ENCODE peak calls at places on chromosomes 6 and 20, in seven cellular contexts. One of them, this sample, is unnamed. For H3K4me1, the result is how much of the 10 kb centered on the place peaks cover.

GRCh38 chr6:43943781-43944250 is 173.8 kb downstream of the VEGFA start:
- DNase-seq in GM23338: no peak
- DNase-seq in ovary: no peak
- DNase-seq in heart left ventricle: no peak
- DNase-seq in H9: peak
- DNase-seq in tibial artery: no peak
- DNase-seq in neuronal stem cell: no peak
- DNase-seq in this sample: no peak

GRCh38 chr20:31710423-31711250 is 12.0 kb downstream of the BCL2L1 start:
- DNase-seq in neuronal stem cell: no peak
- DNase-seq in ovary: no peak
- DNase-seq in H9: no peak
- DNase-seq in tibial artery: no peak
- DNase-seq in heart left ventricle: peak
- DNase-seq in GM23338: no peak
- DNase-seq in this sample: peak

GRCh38 chr6:163415176-163415619 is 680 bp downstream of the QKI start:
- DNase-seq in neuronal stem cell: peak
- DNase-seq in heart left ventricle: peak
- DNase-seq in ovary: peak
- DNase-seq in tibial artery: no peak
- DNase-seq in H9: no peak
- DNase-seq in GM23338: peak
- DNase-seq in this sample: no peak

GRCh38 chr6:135182993-135183531 is 2.0 kb downstream of the MYB start:
- DNase-seq in H9: peak
- DNase-seq in ovary: no peak
- DNase-seq in neuronal stem cell: peak
- DNase-seq in GM23338: peak
- DNase-seq in tibial artery: no peak
- DNase-seq in heart left ventricle: peak
- DNase-seq in this sample: no peak

GRCh38 chr6:37717836-37718251 is 20.2 kb upstream of the MDGA1 start:
- DNase-seq in GM23338: no peak
- DNase-seq in neuronal stem cell: no peak
- DNase-seq in H9: no peak
- DNase-seq in heart left ventricle: no peak
- DNase-seq in tibial artery: no peak
- DNase-seq in ovary: no peak
- DNase-seq in this sample: no peak

GRCh38 chr20:62268228-62268900 is 30.0 kb downstream of the OSBPL2 start:
- DNase-seq in ovary: no peak
- DNase-seq in neuronal stem cell: no peak
- DNase-seq in GM23338: no peak
- DNase-seq in heart left ventricle: no peak
- DNase-seq in H9: no peak
- DNase-seq in tibial artery: no peak
- DNase-seq in this sample: no peak

GRCh38 chr6:160041608-160042007 is 72.7 kb downstream of the IGF2R start:
- DNase-seq in H9: no peak
- DNase-seq in heart left ventricle: peak
- DNase-seq in ovary: peak
- DNase-seq in neuronal stem cell: no peak
- DNase-seq in GM23338: no peak
- DNase-seq in tibial artery: no peak
- DNase-seq in this sample: no peak

GRCh38 chr6:53906842-53907241 is 112.0 kb downstream of the LRRC1 start:
- DNase-seq in neuronal stem cell: no peak
- DNase-seq in tibial artery: peak
- DNase-seq in heart left ventricle: no peak
- DNase-seq in ovary: no peak
- DNase-seq in GM23338: no peak
- DNase-seq in H9: no peak
- DNase-seq in this sample: no peak

GRCh38 chr6:168919455-168920179 is 334.0 kb downstream of the THBS2 start:
- DNase-seq in tibial artery: no peak
- DNase-seq in heart left ventricle: no peak
- DNase-seq in GM23338: no peak
- DNase-seq in ovary: no peak
- DNase-seq in neuronal stem cell: no peak
- DNase-seq in H9: no peak
- DNase-seq in this sample: no peak

GRCh38 chr6:37100740-37101139 is 69.2 kb upstream of the PIM1 start:
- DNase-seq in ovary: no peak
- DNase-seq in heart left ventricle: no peak
- DNase-seq in GM23338: no peak
- DNase-seq in H9: no peak
- DNase-seq in tibial artery: no peak
- DNase-seq in neuronal stem cell: no peak
- DNase-seq in this sample: no peak

GRCh38 chr6:12973302-12973865 is 256.8 kb downstream of the PHACTR1 start:
- DNase-seq in heart left ventricle: no peak
- DNase-seq in neuronal stem cell: no peak
- DNase-seq in ovary: no peak
- DNase-seq in tibial artery: no peak
- DNase-seq in GM23338: no peak
- DNase-seq in H9: no peak
- DNase-seq in this sample: no peak

GRCh38 chr6:41942045-41942851 is 640 bp upstream of the CCND3 start:
- DNase-seq in heart left ventricle: no peak
- DNase-seq in tibial artery: no peak
- DNase-seq in GM23338: peak
- DNase-seq in H9: no peak
- DNase-seq in ovary: no peak
- DNase-seq in neuronal stem cell: no peak
- DNase-seq in this sample: no peak

GRCh38 chr20:2834401-2834800 is 6.1 kb downstream of the PCED1A start:
- DNase-seq in tibial artery: no peak
- DNase-seq in H9: no peak
- DNase-seq in ovary: no peak
- DNase-seq in neuronal stem cell: no peak
- DNase-seq in heart left ventricle: no peak
- DNase-seq in GM23338: no peak
- DNase-seq in this sample: no peak

GRCh38 chr6:15375638-15376290 is 129.9 kb downstream of the JARID2 start:
- DNase-seq in heart left ventricle: no peak
- DNase-seq in neuronal stem cell: no peak
- DNase-seq in GM23338: no peak
- DNase-seq in tibial artery: no peak
- DNase-seq in ovary: no peak
- DNase-seq in H9: no peak
- DNase-seq in this sample: no peak
- H3K4me1 ChIP-seq in heart left ventricle: half or more
- H3K4me1 ChIP-seq in neuronal stem cell: under half
- H3K4me1 ChIP-seq in GM23338: half or more
- H3K4me1 ChIP-seq in tibial artery: under half
- H3K4me1 ChIP-seq in ovary: under half
- H3K4me1 ChIP-seq in H9: under half
- H3K4me1 ChIP-seq in this sample: under half

DNA sequence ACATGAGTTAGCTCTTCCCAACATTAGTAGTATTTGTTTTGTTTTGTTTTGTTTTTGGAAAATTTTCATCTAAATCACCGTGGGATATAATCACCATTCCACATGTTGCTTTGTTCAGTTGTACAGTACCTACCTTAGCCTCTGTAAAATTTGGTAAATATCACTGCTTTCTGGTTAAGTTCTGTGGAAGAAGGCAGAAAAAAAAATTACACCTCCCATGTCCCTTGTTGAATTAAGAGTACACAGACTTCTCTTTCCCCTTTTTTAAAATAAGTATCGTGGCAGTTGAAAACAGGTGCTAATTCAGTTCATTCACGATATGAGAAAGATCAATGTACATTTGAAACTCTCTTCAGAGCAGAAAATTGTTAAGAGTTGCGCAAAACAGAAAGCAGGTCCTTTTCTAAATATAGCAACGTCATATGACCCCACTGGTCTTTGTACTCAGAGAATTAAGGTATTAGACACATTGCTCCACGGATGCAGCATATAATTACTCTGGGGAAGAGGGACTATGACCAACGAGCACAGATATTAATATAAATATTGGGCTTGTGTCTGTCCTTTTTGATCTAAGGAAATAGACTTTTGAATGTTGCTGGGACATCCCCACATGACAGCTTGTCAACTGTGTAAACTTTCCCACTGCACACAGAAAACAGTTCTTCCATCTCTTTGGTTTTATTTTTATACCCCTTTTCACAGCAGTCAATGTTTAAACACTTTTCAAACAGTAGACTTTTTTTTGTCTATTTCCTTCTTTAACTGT is 58.6 kb upstream of the ZNF217 start:
- DNase-seq in tibial artery: no peak
- DNase-seq in heart left ventricle: no peak
- DNase-seq in GM23338: no peak
- DNase-seq in H9: no peak
- DNase-seq in ovary: no peak
- DNase-seq in neuronal stem cell: no peak
- DNase-seq in this sample: no peak
- H3K27ac ChIP-seq in tibial artery: no peak
- H3K27ac ChIP-seq in heart left ventricle: peak
- H3K27ac ChIP-seq in GM23338: no peak
- H3K27ac ChIP-seq in H9: no peak
- H3K27ac ChIP-seq in ovary: peak
- H3K27ac ChIP-seq in neuronal stem cell: no peak
- H3K27ac ChIP-seq in this sample: no peak

GRCh38 chr6:137871299-137871698 is 4.2 kb downstream of the TNFAIP3 start:
- DNase-seq in tibial artery: no peak
- DNase-seq in GM23338: no peak
- DNase-seq in ovary: no peak
- DNase-seq in heart left ventricle: no peak
- DNase-seq in H9: no peak
- DNase-seq in neuronal stem cell: no peak
- DNase-seq in this sample: no peak

GRCh38 chr6:137872071-137872470 is 5.0 kb downstream of the TNFAIP3 start:
- DNase-seq in H9: no peak
- DNase-seq in neuronal stem cell: no peak
- DNase-seq in ovary: no peak
- DNase-seq in heart left ventricle: no peak
- DNase-seq in tibial artery: no peak
- DNase-seq in GM23338: no peak
- DNase-seq in this sample: no peak

GRCh38 chr6:137875606-137876005 is 8.5 kb downstream of the TNFAIP3 start:
- DNase-seq in heart left ventricle: no peak
- DNase-seq in neuronal stem cell: no peak
- DNase-seq in GM23338: no peak
- DNase-seq in H9: no peak
- DNase-seq in ovary: no peak
- DNase-seq in tibial artery: no peak
- DNase-seq in this sample: no peak

GRCh38 chr6:137874204-137875001 is 7.3 kb downstream of the TNFAIP3 start:
- DNase-seq in neuronal stem cell: no peak
- DNase-seq in GM23338: no peak
- DNase-seq in ovary: no peak
- DNase-seq in tibial artery: no peak
- DNase-seq in heart left ventricle: no peak
- DNase-seq in H9: no peak
- DNase-seq in this sample: no peak

DNA sequence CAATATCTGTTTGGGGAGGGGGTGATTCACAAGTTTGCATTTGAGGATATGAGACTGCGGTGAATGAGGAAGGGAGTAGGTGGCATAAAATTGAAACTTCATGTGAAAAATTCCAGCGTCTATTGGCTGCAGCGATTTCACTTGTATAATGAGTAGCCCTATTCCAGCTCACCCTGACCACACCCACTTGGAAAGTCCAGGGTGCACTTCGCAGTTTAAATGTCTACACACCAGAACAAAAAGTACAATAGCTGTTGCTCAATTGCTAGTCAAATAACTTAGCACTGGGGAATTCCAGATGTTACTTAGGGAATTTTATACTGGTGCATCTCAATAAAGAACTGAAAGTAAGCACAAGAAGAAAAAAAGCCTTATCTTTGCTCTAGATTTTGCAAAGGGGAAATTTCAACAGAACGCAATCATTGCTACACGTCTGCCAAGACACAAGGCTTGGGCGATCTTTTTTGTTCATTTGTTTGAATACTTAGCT is 6.3 kb downstream of the TNFAIP3 start:
- DNase-seq in heart left ventricle: peak
- DNase-seq in neuronal stem cell: no peak
- DNase-seq in tibial artery: peak
- DNase-seq in H9: no peak
- DNase-seq in GM23338: peak
- DNase-seq in ovary: peak
- DNase-seq in this sample: no peak
- H3K4me1 ChIP-seq in heart left ventricle: under half
- H3K4me1 ChIP-seq in neuronal stem cell: under half
- H3K4me1 ChIP-seq in tibial artery: under half
- H3K4me1 ChIP-seq in H9: under half
- H3K4me1 ChIP-seq in GM23338: under half
- H3K4me1 ChIP-seq in ovary: under half
- H3K4me1 ChIP-seq in this sample: under half

DNA sequence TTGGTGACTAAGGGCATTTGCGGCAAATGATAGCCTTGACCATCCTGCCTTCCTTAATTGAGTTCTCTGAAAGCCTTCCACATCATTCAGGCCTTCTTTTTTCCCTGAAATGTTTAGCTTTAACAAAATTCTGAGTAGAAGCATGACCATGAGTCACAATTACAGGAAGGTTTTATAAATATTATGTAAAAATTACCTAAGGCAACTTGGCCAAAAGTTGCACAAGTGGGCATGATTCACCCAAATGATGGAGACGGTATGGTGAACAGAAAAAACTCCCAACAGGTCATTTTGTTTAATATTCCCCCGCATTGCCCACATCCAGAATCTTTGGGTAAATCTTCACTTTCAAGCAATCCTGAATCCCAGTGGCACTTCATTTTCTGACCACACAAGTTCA is 37.0 kb downstream of the MC3R start:
- DNase-seq in neuronal stem cell: no peak
- DNase-seq in heart left ventricle: no peak
- DNase-seq in H9: no peak
- DNase-seq in GM23338: no peak
- DNase-seq in tibial artery: no peak
- DNase-seq in ovary: no peak
- DNase-seq in this sample: no peak
- H3K27ac ChIP-seq in neuronal stem cell: no peak
- H3K27ac ChIP-seq in heart left ventricle: no peak
- H3K27ac ChIP-seq in H9: no peak
- H3K27ac ChIP-seq in GM23338: no peak
- H3K27ac ChIP-seq in tibial artery: no peak
- H3K27ac ChIP-seq in ovary: no peak
- H3K27ac ChIP-seq in this sample: peak

GRCh38 chr6:157984165-157984564 is 2.5 kb downstream of the SYNJ2 start:
- DNase-seq in GM23338: no peak
- DNase-seq in ovary: no peak
- DNase-seq in tibial artery: peak
- DNase-seq in neuronal stem cell: no peak
- DNase-seq in H9: no peak
- DNase-seq in heart left ventricle: no peak
- DNase-seq in this sample: no peak
- H3K4me1 ChIP-seq in GM23338: under half
- H3K4me1 ChIP-seq in ovary: under half
- H3K4me1 ChIP-seq in tibial artery: under half
- H3K4me1 ChIP-seq in neuronal stem cell: under half
- H3K4me1 ChIP-seq in H9: under half
- H3K4me1 ChIP-seq in heart left ventricle: under half
- H3K4me1 ChIP-seq in this sample: under half

GRCh38 chr6:39213195-39213920 is 15.9 kb downstream of the KCNK5 start:
- DNase-seq in heart left ventricle: no peak
- DNase-seq in neuronal stem cell: no peak
- DNase-seq in GM23338: no peak
- DNase-seq in H9: no peak
- DNase-seq in ovary: no peak
- DNase-seq in tibial artery: no peak
- DNase-seq in this sample: no peak
- H3K27ac ChIP-seq in heart left ventricle: no peak
- H3K27ac ChIP-seq in neuronal stem cell: no peak
- H3K27ac ChIP-seq in GM23338: no peak
- H3K27ac ChIP-seq in H9: no peak
- H3K27ac ChIP-seq in ovary: no peak
- H3K27ac ChIP-seq in tibial artery: no peak
- H3K27ac ChIP-seq in this sample: no peak

GRCh38 chr20:63734946-63735858 is 1.3 kb upstream of the LIME1 start:
- DNase-seq in tibial artery: no peak
- DNase-seq in H9: no peak
- DNase-seq in heart left ventricle: no peak
- DNase-seq in GM23338: no peak
- DNase-seq in neuronal stem cell: no peak
- DNase-seq in ovary: peak
- DNase-seq in this sample: peak
- H3K4me1 ChIP-seq in tibial artery: under half
- H3K4me1 ChIP-seq in H9: under half
- H3K4me1 ChIP-seq in heart left ventricle: under half
- H3K4me1 ChIP-seq in GM23338: under half
- H3K4me1 ChIP-seq in neuronal stem cell: under half
- H3K4me1 ChIP-seq in ovary: under half
- H3K4me1 ChIP-seq in this sample: under half